ENCODE peak calls at places on chromosome 1, in nine cellular contexts. F, M, U, B, D, I, Y, R and P are unnamed samples.

GRCh38 chr1:114550336-114550735 is 31.1 kb downstream of the BCAS2 start:
- DNase-seq in F (no peak), M (no peak), U (no peak), B (no peak), D (no peak), I (no peak), Y (no peak), R (no peak), P (no peak)

GRCh38 chr1:116455509-116455908 is 82.5 kb downstream of the ATP1A1 start:
- DNase-seq in F (no peak), M (no peak), U (no peak), B (no peak), D (no peak), I (no peak), Y (no peak), R (no peak), P (no peak)

GRCh38 chr1:21344750-21345443 is 54.6 kb upstream of the ECE1 start:
- DNase-seq in F (no peak), M (no peak), U (peak), B (no peak), D (no peak), I (peak), Y (no peak), R (no peak), P (peak)

GRCh38 chr1:160256396-160257046 is 5.8 kb downstream of the DCAF8 start:
- DNase-seq in F (no peak), M (no peak), U (no peak), B (no peak), D (no peak), I (no peak), Y (no peak), R (no peak), P (no peak)

GRCh38 chr1:245764040-245764439 is 609.3 kb downstream of the KIF26B start:
- DNase-seq in F (no peak), M (no peak), U (no peak), B (no peak), D (no peak), I (no peak), Y (peak), R (no peak), P (no peak)

GRCh38 chr1:90839323-90839722 is 122.2 kb upstream of the BARHL2 start:
- DNase-seq in F (no peak), M (no peak), U (no peak), B (no peak), D (no peak), I (no peak), Y (no peak), R (no peak), P (no peak)

GRCh38 chr1:9780554-9781110 is 43.1 kb downstream of the CLSTN1 start:
- DNase-seq in F (no peak), M (no peak), U (no peak), B (no peak), D (no peak), I (no peak), Y (no peak), R (no peak), P (no peak)

GRCh38 chr1:150173161-150173585 is 23.5 kb downstream of the PLEKHO1 start:
- DNase-seq in F (no peak), M (no peak), U (no peak), B (no peak), D (no peak), I (no peak), Y (no peak), R (no peak), P (no peak)

GRCh38 chr1:1921459-1921862 is 2.4 kb upstream of the TMEM52 start:
- DNase-seq in F (no peak), M (no peak), U (no peak), B (no peak), D (no peak), I (no peak), Y (no peak), R (no peak), P (no peak)

GRCh38 chr1:26772687-26773086 is 15.1 kb upstream of the PIGV start:
- DNase-seq in F (no peak), M (no peak), U (no peak), B (no peak), D (peak), I (no peak), Y (no peak), R (no peak), P (peak)

GRCh38 chr1:31621498-31621820 is 4.0 kb downstream of the HCRTR1 start:
- DNase-seq in F (no peak), M (no peak), U (no peak), B (no peak), D (no peak), I (no peak), Y (no peak), R (no peak), P (no peak)

GRCh38 chr1:193308438-193308837 is 122.0 kb upstream of the B3GALT2 start:
- DNase-seq in F (no peak), M (no peak), U (no peak), B (no peak), D (no peak), I (no peak), Y (no peak), R (no peak), P (no peak)

GRCh38 chr1:153362187-153362586 is 4.5 kb downstream of the S100A9 start:
- DNase-seq in F (no peak), M (no peak), U (no peak), B (no peak), D (no peak), I (no peak), Y (no peak), R (no peak), P (no peak)

GRCh38 chr1:203536981-203537455 is 43.1 kb downstream of the OPTC start:
- DNase-seq in F (peak), M (no peak), U (peak), B (peak), D (no peak), I (peak), Y (no peak), R (no peak), P (peak)

GRCh38 chr1:36883315-36883949 is 150.9 kb downstream of the GRIK3 start:
- DNase-seq in F (peak), M (no peak), U (peak), B (no peak), D (peak), I (no peak), Y (no peak), R (peak), P (no peak)

GRCh38 chr1:42834803-42835202 is 11.6 kb upstream of the ZNF691 start:
- DNase-seq in F (no peak), M (no peak), U (no peak), B (no peak), D (no peak), I (no peak), Y (no peak), R (no peak), P (no peak)

GRCh38 chr1:94633051-94633450 is 91.5 kb upstream of the F3 start:
- DNase-seq in F (no peak), M (no peak), U (no peak), B (no peak), D (no peak), I (no peak), Y (no peak), R (no peak), P (no peak)

GRCh38 chr1:169368406-169368769 is 393 bp downstream of the BLZF1 start:
- DNase-seq in F (no peak), M (no peak), U (peak), B (no peak), D (no peak), I (no peak), Y (peak), R (no peak), P (no peak)

GRCh38 chr1:234725177-234726132 is 115.5 kb upstream of the IRF2BP2 start:
- DNase-seq in F (peak), M (no peak), U (peak), B (no peak), D (no peak), I (no peak), Y (no peak), R (no peak), P (no peak)